ENCODE peak calls at places on chromosomes 1 and 21, in five cellular contexts. W, L, S, B and V are unnamed samples.

GRCh38 chr1:153775432-153776311 is 465 bp downstream of the SLC27A3 start:
- DNase-seq in S (peak), L (no peak), B (peak), W (no peak), V (no peak)

GRCh38 chr1:203117611-203118575 is 9.6 kb upstream of the ADORA1 start:
- DNase-seq in L (no peak), S (peak), W (peak), B (no peak), V (no peak)

GRCh38 chr1:43836267-43836951 is 97.2 kb upstream of the ARTN start:
- DNase-seq in S (no peak), L (no peak), W (peak), B (peak), V (no peak)

GRCh38 chr1:116433283-116434257 is 60.5 kb downstream of the ATP1A1 start:
- DNase-seq in S (no peak), W (no peak), B (no peak), L (no peak), V (no peak)

GRCh38 chr1:236502579-236502971 is 21.2 kb upstream of the LGALS8 start:
- DNase-seq in W (peak), B (no peak), S (no peak), L (peak), V (no peak)

GRCh38 chr1:12132078-12132477 is 34.7 kb upstream of the TNFRSF1B start:
- DNase-seq in B (no peak), S (no peak), L (peak), W (no peak), V (no peak)

GRCh38 chr1:164589408-164589807 is 30.4 kb downstream of the PBX1 start:
- DNase-seq in B (no peak), L (no peak), W (no peak), S (no peak), V (no peak)

GRCh38 chr1:36761073-36761472 is 273.2 kb downstream of the GRIK3 start:
- DNase-seq in B (no peak), W (no peak), S (no peak), L (no peak), V (no peak)

GRCh38 chr1:174219606-174220370 is 60.5 kb downstream of the RABGAP1L start:
- DNase-seq in L (no peak), W (no peak), B (no peak), S (no peak), V (no peak)

GRCh38 chr1:57483954-57484353 is 60.1 kb upstream of the DAB1 start:
- DNase-seq in S (no peak), B (no peak), W (no peak), L (no peak), V (no peak)

GRCh38 chr1:118101989-118102388 is 83.0 kb downstream of the SPAG17 start:
- DNase-seq in S (no peak), L (no peak), B (no peak), W (no peak), V (no peak)

GRCh38 chr1:43653893-43654292 is 3.9 kb downstream of the KDM4A start:
- DNase-seq in W (no peak), B (no peak), L (no peak), S (no peak), V (no peak)

GRCh38 chr1:108830119-108831008 is 26.5 kb downstream of the AKNAD1 start:
- DNase-seq in L (peak), W (no peak), S (peak), B (no peak), V (peak)

GRCh38 chr1:13869172-13869797 is 169.3 kb downstream of the PRDM2 start:
- DNase-seq in L (no peak), B (no peak), W (no peak), S (no peak), V (no peak)

GRCh38 chr1:17932164-17932563 is 175.4 kb upstream of the IGSF21 start:
- DNase-seq in S (no peak), L (no peak), B (no peak), W (no peak), V (no peak)

GRCh38 chr1:33219886-33220661 is 36.2 kb upstream of the ZNF362 start:
- DNase-seq in B (no peak), L (no peak), W (peak), S (peak), V (no peak)

GRCh38 chr1:186057086-186057485 is 318.0 kb downstream of the TPR start:
- DNase-seq in L (no peak), S (no peak), W (no peak), B (no peak), V (no peak)

GRCh38 chr21:21007606-21008005 is 9.4 kb downstream of the NCAM2 start:
- DNase-seq in W (no peak), L (peak), S (no peak), B (no peak), V (no peak)

GRCh38 chr1:163440090-163440489 is 118.3 kb downstream of the NUF2 start:
- DNase-seq in W (no peak), S (no peak), B (no peak), L (no peak), V (no peak)